ENCODE peak calls at places on chromosomes 12 and 14, in six cellular contexts. I is B cell, S is AG04450, X is PC-3, G is GM23338, A is HFF-Myc. O is an unnamed sample.

GRCh38 chr12:76586764-76587395 is 27.3 kb upstream of the OSBPL8 start:
- DNase-seq in I (peak; percentile 62), S (peak; percentile 18), X (peak; percentile 60), G (peak; percentile 73), A (no peak), O (peak; percentile 61)

GRCh38 chr12:107092669-107093546 is 441 bp downstream of the CRY1 start:
- DNase-seq in I (peak; percentile 58), S (no peak), X (peak; percentile 40), G (peak; percentile 64), A (no peak), O (peak; percentile 51)

GRCh38 chr12:6788972-6789905 is at the start of gene CD4:
- DNase-seq in I (no peak), S (no peak), X (no peak), G (peak; percentile 53), A (no peak), O (no peak)

GRCh38 chr12:7369274-7369729 is 65.4 kb downstream of the ACSM4 start:
- DNase-seq in I (no peak), S (no peak), X (peak; percentile 24), G (no peak), A (peak; percentile 16), O (peak; percentile 59)

GRCh38 chr14:99127651-99128167 is 144.3 kb downstream of the BCL11B start:
- DNase-seq in I (no peak), S (no peak), X (peak; percentile 11), G (peak; percentile 23), A (no peak), O (peak; percentile 95)

GRCh38 chr14:99137913-99138571 is 134.0 kb downstream of the BCL11B start:
- DNase-seq in I (no peak), S (no peak), X (no peak), G (peak; percentile 58), A (no peak), O (no peak)

GRCh38 chr14:85565862-85566296 is 35.9 kb downstream of the FLRT2 start:
- DNase-seq in I (no peak), S (no peak), X (peak; percentile 43), G (no peak), A (peak; percentile 17), O (peak; percentile 86)

GRCh38 chr12:25755681-25756260 is 202.7 kb upstream of the LMNTD1 start:
- DNase-seq in I (no peak), S (no peak), X (peak; percentile 13), G (no peak), A (no peak), O (no peak)

GRCh38 chr14:52000631-52001030 is 11.3 kb downstream of the RTRAF start:
- DNase-seq in I (no peak), S (no peak), X (no peak), G (no peak), A (no peak), O (no peak)

GRCh38 chr14:104217486-104218360 is 79.3 kb downstream of the KIF26A start:
- DNase-seq in I (no peak), S (no peak), X (no peak), G (no peak), A (no peak), O (no peak)

GRCh38 chr12:25950329-25951115 is 8.0 kb upstream of the RASSF8 start:
- DNase-seq in I (no peak), S (no peak), X (peak; percentile 88), G (no peak), A (no peak), O (peak; percentile 21)

GRCh38 chr14:74638066-74638465 is 26.0 kb upstream of the LTBP2 start:
- DNase-seq in I (no peak), S (no peak), X (no peak), G (no peak), A (no peak), O (no peak)

GRCh38 chr12:6180300-6181051 is 19.7 kb upstream of the CD9 start:
- DNase-seq in I (no peak), S (no peak), X (peak; percentile 84), G (no peak), A (no peak), O (peak; percentile 84)

GRCh38 chr12:20593611-20594010 is 101.5 kb upstream of the SLCO1C1 start:
- DNase-seq in I (no peak), S (no peak), X (no peak), G (no peak), A (no peak), O (no peak)

GRCh38 chr12:48176417-48176751 is 7.1 kb upstream of the CCDC184 start:
- DNase-seq in I (no peak), S (no peak), X (no peak), G (no peak), A (no peak), O (no peak)

GRCh38 chr14:47674148-47674545 is 1.3 kb downstream of the MDGA2 start:
- DNase-seq in I (no peak), S (no peak), X (no peak), G (peak; percentile 55), A (no peak), O (no peak)

GRCh38 chr12:93000026-93000425 is 70.9 kb upstream of the EEA1 start:
- DNase-seq in I (no peak), S (no peak), X (peak; percentile 68), G (no peak), A (no peak), O (no peak)

DNA sequence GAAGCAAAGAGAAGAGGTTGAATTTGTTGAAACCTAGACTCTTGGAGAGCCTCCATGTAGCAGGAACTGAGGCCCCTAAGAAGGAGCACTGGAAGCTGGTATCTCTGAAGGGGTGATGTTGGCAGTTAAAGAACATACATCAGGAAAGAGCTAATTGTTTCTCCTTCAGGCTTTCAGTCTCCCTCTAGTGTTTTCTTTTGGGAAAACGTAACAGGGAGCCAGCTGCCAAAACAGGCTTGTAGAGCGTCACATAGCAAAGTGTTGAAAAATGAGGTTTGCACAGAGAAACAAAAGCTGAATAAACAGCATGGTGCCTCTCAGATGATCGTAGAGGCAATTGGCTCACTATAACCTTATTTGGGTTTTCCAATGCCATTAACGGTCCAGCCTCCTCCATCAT is 46.9 kb upstream of the CAND1 start:
- DNase-seq in I (no peak), S (no peak), X (peak; percentile 63), G (peak; percentile 75), A (no peak), O (peak; percentile 50)
- TF ChIP-seq CTCF in I (no peak), S (peak; percentile 40), X (peak; percentile 63), G (peak; percentile 63), A (peak; percentile 29), O (peak; percentile 44)

DNA sequence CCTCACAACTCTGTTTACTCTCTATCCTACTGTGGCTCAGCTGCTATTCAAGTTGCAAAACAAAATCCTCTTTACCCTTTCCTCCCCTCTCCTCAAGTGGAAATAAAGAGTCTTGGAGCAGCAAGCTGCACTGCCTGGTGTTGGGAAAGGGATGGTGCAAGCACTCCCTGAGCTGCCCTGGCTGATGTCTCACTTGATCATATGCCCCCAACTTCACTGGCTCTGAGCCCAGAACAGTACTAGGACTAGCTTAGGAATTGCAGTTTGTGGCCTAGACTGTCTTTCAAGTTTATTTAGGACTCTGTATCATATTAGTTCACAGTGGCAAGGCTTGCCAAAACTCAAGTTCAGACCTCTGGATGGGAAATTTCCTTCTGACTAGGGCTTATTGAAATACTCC is 1683.8 kb upstream of the SEL1L start:
- DNase-seq in I (no peak), S (peak; percentile 87), X (peak; percentile 7), G (no peak), A (no peak), O (peak; percentile 94)
- TF ChIP-seq CTCF in I (no peak), S (peak; percentile 54), X (no peak), G (no peak), A (no peak), O (no peak)

DNA sequence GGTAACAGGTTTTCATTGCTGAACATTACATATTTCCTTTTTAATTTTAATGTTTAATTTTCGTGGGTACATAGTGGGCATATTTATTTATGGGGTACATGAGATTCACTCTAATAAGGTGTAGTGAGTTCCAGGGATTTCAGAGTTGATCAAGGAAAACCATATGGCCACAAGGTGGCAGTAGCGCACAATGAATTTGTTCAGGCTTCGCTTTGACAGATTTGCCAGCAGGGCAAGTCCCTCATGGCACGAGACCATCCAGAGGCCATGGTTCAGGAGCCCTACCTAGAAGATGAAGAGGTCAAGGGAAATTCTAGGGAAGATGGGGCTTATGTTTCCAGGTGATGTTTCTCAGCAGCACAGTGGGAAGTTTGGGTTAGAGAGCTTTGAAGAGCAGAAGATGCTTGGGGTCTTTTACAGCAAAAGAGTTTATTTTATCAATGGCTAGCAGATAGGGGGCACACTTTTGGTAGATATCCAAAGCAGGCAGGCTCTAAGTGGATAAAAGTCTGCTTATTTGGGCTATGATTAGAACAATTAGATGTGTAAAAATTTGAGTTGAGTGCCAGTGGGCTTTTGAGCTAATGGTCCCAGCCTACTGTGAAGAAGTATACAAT is 1004.4 kb downstream of the AACS start:
- DNase-seq in I (peak; percentile 33), S (no peak), X (peak; percentile 84), G (peak; percentile 69), A (peak; percentile 27), O (peak; percentile 82)
- TF ChIP-seq CTCF in I (peak; percentile 54), S (peak; percentile 37), X (peak; percentile 88), G (peak; percentile 77), A (peak; percentile 60), O (peak; percentile 74)

GRCh38 chr12:79121486-79121885 is 256.9 kb downstream of the SYT1 start:
- DNase-seq in I (no peak), S (no peak), X (peak; percentile 18), G (peak; percentile 53), A (no peak), O (peak; percentile 34)
- TF ChIP-seq CTCF in I (peak; percentile 4), S (peak; percentile 24), X (peak; percentile 59), G (peak; percentile 73), A (peak; percentile 41), O (peak; percentile 25)